ENCODE peak calls at places on chromosomes 6 and 20, in four cellular contexts. One of them, this sample, is unnamed.

GRCh38 chr6:110560239-110561015 is 84.0 kb upstream of the SLC22A16 start:
- DNase-seq in HepG2: no peak
- DNase-seq in K562: no peak
- DNase-seq in A549: no peak
- DNase-seq in this sample: no peak

GRCh38 chr20:31718952-31719643 is 3.6 kb downstream of the BCL2L1 start:
- DNase-seq in A549: no peak
- DNase-seq in HepG2: no peak
- DNase-seq in K562: no peak
- DNase-seq in this sample: no peak

GRCh38 chr6:47348316-47348863 is 38.7 kb upstream of the TNFRSF21 start:
- DNase-seq in K562: no peak
- DNase-seq in HepG2: no peak
- DNase-seq in A549: no peak
- DNase-seq in this sample: no peak

GRCh38 chr6:35048631-35049083 is 92.5 kb downstream of the TCP11 start:
- DNase-seq in A549: no peak
- DNase-seq in K562: no peak
- DNase-seq in HepG2: no peak
- DNase-seq in this sample: no peak

GRCh38 chr6:170135461-170135820 is 155.4 kb downstream of the DLL1 start:
- DNase-seq in K562: no peak
- DNase-seq in HepG2: no peak
- DNase-seq in A549: no peak
- DNase-seq in this sample: no peak

GRCh38 chr6:3773696-3774298 is 22.3 kb upstream of the PXDC1 start:
- DNase-seq in HepG2: no peak
- DNase-seq in A549: no peak
- DNase-seq in K562: no peak
- DNase-seq in this sample: no peak

GRCh38 chr6:57190140-57190539 is 18.0 kb downstream of the BAG2 start:
- DNase-seq in A549: peak
- DNase-seq in HepG2: peak
- DNase-seq in K562: no peak
- DNase-seq in this sample: no peak

GRCh38 chr20:14561733-14562132 is 224.3 kb upstream of the FLRT3 start:
- DNase-seq in HepG2: no peak
- DNase-seq in K562: no peak
- DNase-seq in A549: no peak
- DNase-seq in this sample: no peak

GRCh38 chr6:31907158-31907813 is 5.4 kb upstream of the ZBTB12 start:
- DNase-seq in HepG2: peak
- DNase-seq in A549: peak
- DNase-seq in K562: no peak
- DNase-seq in this sample: no peak

GRCh38 chr6:16803294-16804006 is 42.2 kb upstream of the ATXN1 start:
- DNase-seq in K562: no peak
- DNase-seq in HepG2: peak
- DNase-seq in A549: no peak
- DNase-seq in this sample: no peak

GRCh38 chr6:40585661-40586269 is 1.4 kb downstream of the LRFN2 start:
- DNase-seq in A549: no peak
- DNase-seq in K562: no peak
- DNase-seq in HepG2: no peak
- DNase-seq in this sample: no peak

GRCh38 chr6:162181741-162182401 is 545.7 kb downstream of the PRKN start:
- DNase-seq in HepG2: no peak
- DNase-seq in K562: no peak
- DNase-seq in A549: no peak
- DNase-seq in this sample: no peak

GRCh38 chr20:62952373-62953166 is at the start of gene SLC17A9:
- DNase-seq in HepG2: peak
- DNase-seq in K562: peak
- DNase-seq in A549: no peak
- DNase-seq in this sample: peak

GRCh38 chr6:112253505-112253841 is 894 bp downstream of the LAMA4 start:
- DNase-seq in K562: no peak
- DNase-seq in HepG2: no peak
- DNase-seq in A549: no peak
- DNase-seq in this sample: no peak
- TF ChIP-seq MAX in K562: no peak
- TF ChIP-seq MAX in HepG2: no peak
- TF ChIP-seq MAX in A549: no peak
- TF ChIP-seq MAX in this sample: no peak

GRCh38 chr6:7468382-7469081 is 72.9 kb upstream of the DSP start:
- DNase-seq in K562: peak
- DNase-seq in HepG2: no peak
- DNase-seq in A549: peak
- DNase-seq in this sample: no peak
- TF ChIP-seq JUNB in K562: peak
- TF ChIP-seq JUNB in HepG2: no peak
- TF ChIP-seq JUNB in A549: no peak
- TF ChIP-seq JUNB in this sample: no peak

GRCh38 chr6:45457141-45457540 is 79.4 kb upstream of the SUPT3H start:
- DNase-seq in HepG2: no peak
- DNase-seq in K562: no peak
- DNase-seq in A549: no peak
- DNase-seq in this sample: no peak
- TF ChIP-seq MAX in HepG2: no peak
- TF ChIP-seq MAX in K562: no peak
- TF ChIP-seq MAX in A549: no peak
- TF ChIP-seq MAX in this sample: no peak

DNA sequence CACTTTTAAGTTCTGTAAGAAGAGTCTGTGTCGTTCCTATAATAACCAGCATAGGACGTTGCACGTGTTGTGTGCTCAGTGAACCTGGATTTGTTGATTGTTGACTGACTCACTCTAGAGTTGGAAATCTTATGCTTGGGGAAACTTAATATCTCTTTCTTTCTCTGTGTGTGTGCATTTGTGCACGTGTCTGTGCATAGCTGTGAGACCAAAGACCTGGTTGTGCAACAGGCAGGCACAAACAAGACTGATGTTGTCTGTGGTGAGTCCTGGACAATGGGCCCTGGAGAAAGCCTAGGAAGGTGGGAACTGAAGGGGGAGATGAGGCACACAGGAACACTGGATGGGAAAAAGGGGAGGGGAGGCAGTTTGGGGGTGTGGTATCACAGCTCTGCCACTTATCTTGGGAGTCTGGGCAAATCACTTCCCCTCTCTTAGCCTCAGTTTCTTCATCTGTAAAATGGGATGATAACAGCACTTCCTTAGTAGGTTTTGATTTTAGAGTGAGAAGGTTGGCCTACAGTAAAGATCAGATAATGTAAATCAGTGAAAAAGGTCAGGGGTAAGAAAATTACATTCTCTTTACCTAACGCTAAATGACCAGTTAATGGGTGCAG is 8.4 kb downstream of the CD40 start:
- DNase-seq in K562: no peak
- DNase-seq in A549: no peak
- DNase-seq in HepG2: peak
- DNase-seq in this sample: no peak
- TF ChIP-seq JUNB in K562: no peak
- TF ChIP-seq JUNB in A549: no peak
- TF ChIP-seq JUNB in HepG2: peak
- TF ChIP-seq JUNB in this sample: no peak

This sample was measured in GM12878.